ENCODE peak calls at places on chromosome 11, in nine cellular contexts. S is substantia nigra, J is GM12892, O is tibial nerve, N is IMR-90, W is neuronal stem cell, V is colonic mucosa, G is NT2/D1, K is H9. B is an unnamed sample.

GRCh38 chr11:70860855-70861254 is 391.5 kb downstream of the SHANK2 start:
- DNase-seq in S (no peak), N (no peak), K (no peak), J (no peak), W (no peak), V (no peak), G (no peak), O (no peak), B (no peak)

GRCh38 chr11:75759832-75760231 is 8.7 kb upstream of the DGAT2 start:
- DNase-seq in K (no peak), W (no peak), N (no peak), G (no peak), S (no peak), J (no peak), V (no peak), O (no peak), B (no peak)

GRCh38 chr11:118845369-118845768 is 38.3 kb upstream of the CXCR5 start:
- DNase-seq in S (no peak), K (no peak), J (no peak), N (peak; percentile 70), V (no peak), O (no peak), W (no peak), G (no peak), B (peak; percentile 50)

GRCh38 chr11:118592616-118593367 is 14.6 kb upstream of the PHLDB1 start:
- DNase-seq in W (no peak), O (peak; percentile 47), V (no peak), K (no peak), G (no peak), S (peak; percentile 42), J (no peak), N (no peak), B (no peak)

GRCh38 chr11:113407163-113407562 is 19.6 kb downstream of the ANKK1 start:
- DNase-seq in V (no peak), K (no peak), N (no peak), W (no peak), J (no peak), S (no peak), O (no peak), G (no peak), B (no peak)

GRCh38 chr11:68503281-68503687 is 42.7 kb downstream of the PPP6R3 start:
- DNase-seq in G (no peak), S (no peak), V (no peak), O (no peak), K (no peak), J (no peak), W (no peak), N (peak; percentile 36), B (peak; percentile 16)

GRCh38 chr11:135027461-135027860 is 615.4 kb upstream of the B3GAT1 start:
- DNase-seq in J (no peak), G (peak; percentile 68), O (no peak), V (no peak), N (peak; percentile 31), K (peak; percentile 67), S (no peak), W (peak; percentile 65), B (peak; percentile 27)

GRCh38 chr11:60396790-60397189 is 531 bp downstream of the MS4A14 start:
- DNase-seq in G (no peak), W (no peak), K (no peak), O (no peak), J (no peak), V (no peak), S (no peak), N (no peak), B (no peak)

GRCh38 chr11:128022007-128022368 is 565.4 kb downstream of the ETS1 start:
- DNase-seq in J (no peak), S (no peak), G (no peak), N (peak; percentile 81), V (no peak), K (no peak), O (no peak), W (no peak), B (peak; percentile 68)

GRCh38 chr11:21933095-21933494 is 259.8 kb upstream of the ANO5 start:
- DNase-seq in K (no peak), O (no peak), N (no peak), S (no peak), V (no peak), J (no peak), W (no peak), G (no peak), B (no peak)

GRCh38 chr11:128692750-128693578 is 908 bp upstream of the FLI1 start:
- DNase-seq in N (no peak), V (no peak), S (no peak), K (peak; percentile 58), G (no peak), W (no peak), J (peak; percentile 47), O (no peak), B (peak; percentile 27)

GRCh38 chr11:121367434-121367833 is 74.9 kb downstream of the SC5D start:
- DNase-seq in K (no peak), J (peak; percentile 33), S (no peak), V (no peak), N (peak; percentile 4), G (no peak), W (no peak), O (no peak), B (peak; percentile 41)

GRCh38 chr11:121886956-121887355 is 229.1 kb downstream of the BLID start:
- DNase-seq in N (no peak), W (no peak), S (no peak), G (no peak), V (no peak), J (no peak), O (no peak), K (no peak), B (no peak)

GRCh38 chr11:119483881-119484371 is 61.0 kb upstream of the THY1 start:
- DNase-seq in N (no peak), O (no peak), K (no peak), J (no peak), V (no peak), W (no peak), S (no peak), G (no peak), B (no peak)

GRCh38 chr11:118565062-118565461 is 669 bp downstream of the IFT46 start:
- DNase-seq in K (no peak), V (peak; percentile 22), W (no peak), O (no peak), J (no peak), S (no peak), G (no peak), N (no peak), B (peak; percentile 56)

GRCh38 chr11:26992031-26992541 is 1.8 kb upstream of the FIBIN start:
- DNase-seq in V (no peak), G (no peak), O (peak; percentile 36), J (no peak), K (no peak), N (peak; percentile 93), W (no peak), S (no peak), B (peak; percentile 95)

GRCh38 chr11:126830216-126830615 is 170.4 kb downstream of the KIRREL3 start:
- DNase-seq in W (no peak), S (no peak), G (no peak), K (no peak), J (no peak), N (no peak), V (no peak), O (no peak), B (no peak)

GRCh38 chr11:130831506-130832385 is 84.5 kb downstream of the SNX19 start:
- DNase-seq in S (no peak), G (no peak), O (no peak), W (no peak), N (peak; percentile 22), V (no peak), K (no peak), J (no peak), B (peak; percentile 68)

GRCh38 chr11:65611758-65612603 is 2.0 kb downstream of the MAP3K11 start:
- DNase-seq in K (no peak), N (peak; percentile 26), G (no peak), W (no peak), S (no peak), V (no peak), J (no peak), O (no peak), B (peak; percentile 16)

GRCh38 chr11:125163431-125164011 is 1.0 kb upstream of the PKNOX2 start:
- DNase-seq in J (no peak), N (no peak), O (no peak), W (peak; percentile 77), V (no peak), K (peak; percentile 74), S (no peak), G (peak; percentile 70), B (no peak)

GRCh38 chr11:1305558-1306056 is 3.8 kb downstream of the TOLLIP start:
- DNase-seq in J (no peak), V (no peak), W (no peak), N (no peak), O (no peak), S (no peak), K (peak; percentile 24), G (no peak), B (no peak)

GRCh38 chr11:57681168-57681567 is 13.3 kb downstream of the ZDHHC5 start:
- DNase-seq in N (no peak), W (no peak), S (no peak), J (no peak), G (no peak), V (no peak), K (no peak), O (no peak), B (no peak)

GRCh38 chr11:116282481-116282880 is 490.3 kb downstream of the BUD13 start:
- DNase-seq in V (no peak), W (no peak), G (no peak), K (no peak), S (no peak), N (no peak), J (no peak), O (no peak), B (no peak)

GRCh38 chr11:115226556-115226955 is 277.7 kb downstream of the CADM1 start:
- DNase-seq in N (peak; percentile 84), V (no peak), S (no peak), K (peak; percentile 84), J (no peak), O (no peak), G (peak; percentile 85), W (peak; percentile 55), B (no peak)

GRCh38 chr11:68956142-68956541 is 24.6 kb downstream of the MRGPRD start:
- DNase-seq in N (no peak), V (no peak), S (no peak), G (no peak), W (no peak), K (peak; percentile 77), O (no peak), J (peak; percentile 56), B (no peak)

GRCh38 chr11:34214961-34215805 is 109.8 kb downstream of the NAT10 start:
- DNase-seq in J (no peak), W (no peak), G (no peak), V (no peak), N (peak; percentile 78), K (no peak), O (no peak), S (no peak), B (peak; percentile 76)

GRCh38 chr11:2508793-2509192 is 64.0 kb downstream of the KCNQ1 start:
- DNase-seq in J (no peak), O (no peak), K (peak; percentile 20), V (no peak), N (no peak), W (no peak), S (no peak), G (no peak), B (no peak)

GRCh38 chr11:210122-210802 is 2.8 kb downstream of the RIC8A start:
- DNase-seq in G (peak; percentile 22), W (no peak), S (no peak), J (no peak), V (peak; percentile 15), N (peak; percentile 88), K (no peak), O (no peak), B (peak; percentile 80)

GRCh38 chr11:69298778-69299461 is 5.0 kb downstream of the MYEOV start:
- DNase-seq in G (no peak), W (no peak), V (no peak), K (no peak), J (no peak), O (no peak), S (no peak), N (peak; percentile 48), B (peak; percentile 45)

GRCh38 chr11:64996710-64997380 is at the start of gene BATF2:
- DNase-seq in J (peak; percentile 46), N (peak; percentile 83), V (peak; percentile 91), O (peak; percentile 25), S (peak; percentile 70), G (peak; percentile 46), W (peak; percentile 51), K (peak; percentile 90), B (peak; percentile 60)

GRCh38 chr11:105923814-105924213 is 98.2 kb downstream of the MSANTD4 start:
- DNase-seq in S (no peak), W (no peak), N (peak; percentile 82), G (no peak), K (no peak), J (no peak), O (no peak), V (no peak), B (peak; percentile 66)